ENCODE peak calls at places on chromosomes 13 and 19, in ten cellular contexts. G is Caco-2, J is heart right ventricle, W is activated T-cell treated with anti-CD3 and anti-CD28 coated beads for 1 hour, M is renal cortical epithelial cell, V is T-helper 1 cell, F is KG1, I is fibroblast of lung, L is nephron progenitor cell, O is anterior cingulate cortex. P is an unnamed sample.

GRCh38 chr13:112837371-112838037 is 131.5 kb upstream of the MCF2L start:
- DNase-seq in F (no peak), J (no peak), I (no peak), M (no peak), V (no peak), O (no peak), W (no peak), G (no peak), L (no peak), P (no peak)

GRCh38 chr13:45108716-45109706 is 11.3 kb upstream of the GTF2F2 start:
- DNase-seq in F (no peak), V (no peak), W (no peak), L (peak), I (peak), J (no peak), G (no peak), M (peak), O (no peak), P (no peak)

GRCh38 chr19:16200038-16200775 is 2.5 kb downstream of the AP1M1 start:
- DNase-seq in G (peak), V (no peak), F (no peak), M (peak), J (no peak), W (no peak), O (no peak), I (no peak), L (no peak), P (no peak)

GRCh38 chr13:30002577-30002976 is 152.2 kb upstream of the UBL3 start:
- DNase-seq in M (peak), G (no peak), I (peak), J (no peak), F (no peak), V (no peak), L (no peak), W (no peak), O (no peak), P (peak)

GRCh38 chr19:9580728-9581127 is 3.6 kb downstream of the ZNF121 start:
- DNase-seq in I (no peak), O (no peak), V (no peak), W (no peak), J (no peak), F (no peak), G (no peak), L (no peak), M (no peak), P (no peak)

GRCh38 chr13:75901509-75901908 is 265.4 kb downstream of the LMO7 start:
- DNase-seq in O (no peak), V (no peak), I (no peak), W (no peak), J (no peak), G (no peak), L (no peak), F (no peak), M (no peak), P (no peak)

GRCh38 chr19:400976-401835 is 7.7 kb downstream of the C2CD4C start:
- DNase-seq in J (no peak), M (no peak), O (no peak), F (no peak), V (no peak), G (no peak), L (no peak), W (no peak), I (no peak), P (no peak)

GRCh38 chr19:47423203-47423882 is 4.0 kb upstream of the MEIS3 start:
- DNase-seq in G (no peak), W (no peak), V (no peak), F (no peak), J (no peak), L (no peak), O (no peak), I (no peak), M (no peak), P (no peak)

GRCh38 chr13:112392719-112393118 is 16.6 kb downstream of the SPACA7 start:
- DNase-seq in M (no peak), W (no peak), V (no peak), G (no peak), J (no peak), I (no peak), O (no peak), L (no peak), F (no peak), P (no peak)

GRCh38 chr13:103335226-103335625 is 269.0 kb upstream of the SLC10A2 start:
- DNase-seq in G (no peak), M (no peak), F (no peak), I (no peak), O (no peak), J (no peak), W (no peak), L (no peak), V (no peak), P (no peak)

GRCh38 chr13:102035969-102036368 is 365.9 kb downstream of the FGF14 start:
- DNase-seq in I (no peak), V (no peak), G (no peak), L (no peak), F (no peak), J (no peak), W (no peak), M (peak), O (no peak), P (peak)

GRCh38 chr19:53782698-53783097 is 41.4 kb downstream of the NLRP12 start:
- DNase-seq in V (no peak), W (no peak), J (no peak), L (no peak), O (no peak), F (no peak), I (no peak), G (no peak), M (no peak), P (no peak)

GRCh38 chr19:24127601-24128000 is 40.6 kb downstream of the ZNF254 start:
- DNase-seq in V (no peak), I (no peak), M (no peak), O (no peak), J (no peak), G (no peak), F (no peak), W (no peak), L (no peak), P (peak)

GRCh38 chr13:38670627-38671026 is 16.2 kb upstream of the FREM2 start:
- DNase-seq in O (no peak), J (no peak), F (no peak), V (no peak), M (no peak), G (no peak), L (no peak), I (peak), W (no peak), P (no peak)

GRCh38 chr19:56105090-56105701 is 15.9 kb downstream of the ZNF787 start:
- DNase-seq in I (peak), L (peak), W (peak), J (peak), G (no peak), F (no peak), V (peak), O (peak), M (peak), P (peak)

GRCh38 chr13:106052200-106052767 is 483.2 kb downstream of the EFNB2 start:
- DNase-seq in W (no peak), G (no peak), L (no peak), V (no peak), O (no peak), I (peak), J (no peak), M (no peak), F (no peak), P (no peak)

GRCh38 chr13:41751277-41751676 is 209.6 kb downstream of the VWA8 start:
- DNase-seq in J (no peak), O (no peak), V (no peak), W (no peak), M (no peak), L (no peak), G (no peak), I (peak), F (no peak), P (no peak)

GRCh38 chr19:35029737-35030256 is 473 bp upstream of the SCN1B start:
- DNase-seq in L (no peak), J (no peak), O (no peak), M (no peak), F (no peak), V (no peak), G (no peak), I (no peak), W (no peak), P (no peak)

GRCh38 chr13:26220575-26220974 is 1.5 kb downstream of the RNF6 start:
- DNase-seq in M (peak), F (no peak), J (no peak), W (no peak), I (peak), V (no peak), G (no peak), O (no peak), L (no peak), P (peak)

GRCh38 chr19:342801-343421 is 1.7 kb downstream of the MIER2 start:
- DNase-seq in L (no peak), J (peak), M (peak), O (peak), G (no peak), I (peak), V (no peak), W (no peak), F (peak), P (no peak)

GRCh38 chr13:29750178-29750530 is 100.3 kb downstream of the UBL3 start:
- DNase-seq in F (no peak), G (no peak), L (no peak), V (no peak), M (no peak), W (no peak), O (no peak), J (no peak), I (no peak), P (no peak)

GRCh38 chr19:2507109-2507508 is 31.2 kb downstream of the GADD45B start:
- DNase-seq in V (no peak), G (no peak), O (peak), I (peak), M (peak), F (no peak), J (no peak), W (no peak), L (no peak), P (no peak)

GRCh38 chr19:34994643-34995471 is 5.3 kb upstream of the GRAMD1A start:
- DNase-seq in L (no peak), I (no peak), O (no peak), F (no peak), G (peak), J (no peak), V (no peak), M (no peak), W (no peak), P (peak)

GRCh38 chr13:73901324-73902068 is 232.7 kb downstream of the KLF12 start:
- DNase-seq in L (no peak), G (no peak), W (no peak), M (no peak), O (no peak), J (no peak), I (no peak), V (no peak), F (no peak), P (no peak)

GRCh38 chr19:38649305-38650179 is 2.1 kb downstream of the ACTN4 start:
- DNase-seq in G (no peak), J (peak), O (no peak), I (no peak), M (peak), F (no peak), V (no peak), W (no peak), L (no peak), P (peak)

GRCh38 chr13:77225946-77226345 is 100.9 kb downstream of the MYCBP2 start:
- DNase-seq in F (no peak), O (no peak), I (no peak), W (no peak), V (no peak), J (no peak), M (no peak), L (no peak), G (no peak), P (no peak)

GRCh38 chr13:34164585-34164984 is 346.6 kb downstream of the RFC3 start:
- DNase-seq in G (no peak), J (no peak), O (no peak), F (no peak), M (peak), V (no peak), L (no peak), I (peak), W (no peak), P (no peak)

GRCh38 chr19:2883686-2884439 is 16.7 kb downstream of the ZNF556 start:
- DNase-seq in G (no peak), O (no peak), J (no peak), V (no peak), L (no peak), M (no peak), I (no peak), W (no peak), F (no peak), P (no peak)

GRCh38 chr13:39577833-39578232 is 25.2 kb downstream of the LHFPL6 start:
- DNase-seq in G (no peak), J (no peak), O (no peak), F (no peak), V (no peak), I (no peak), M (peak), L (no peak), W (no peak), P (no peak)

GRCh38 chr19:1455002-1455335 is 5.0 kb downstream of the APC2 start:
- DNase-seq in M (no peak), I (no peak), L (no peak), V (no peak), O (no peak), J (no peak), W (no peak), F (no peak), G (no peak), P (no peak)

GRCh38 chr19:7006305-7006704 is 14.9 kb downstream of the MBD3L2B start:
- DNase-seq in J (no peak), O (no peak), W (no peak), L (no peak), F (no peak), I (no peak), V (no peak), G (peak), M (no peak), P (no peak)

GRCh38 chr13:90594694-90595093 is 752.8 kb upstream of the MIR17HG start:
- DNase-seq in F (no peak), O (no peak), V (no peak), G (no peak), M (peak), I (peak), W (no peak), J (no peak), L (no peak), P (no peak)

GRCh38 chr13:111217661-111218060 is 102.6 kb downstream of the ARHGEF7 start:
- DNase-seq in J (no peak), W (no peak), G (no peak), V (no peak), L (no peak), M (no peak), I (no peak), O (no peak), F (no peak), P (no peak)

GRCh38 chr19:1261863-1262686 is 7.1 kb upstream of the CIRBP start:
- DNase-seq in J (peak), L (no peak), O (peak), M (peak), W (no peak), F (no peak), G (peak), V (peak), I (peak), P (peak)

GRCh38 chr19:4077800-4078683 is 11.3 kb upstream of the ZBTB7A start:
- DNase-seq in O (no peak), J (peak), G (no peak), V (no peak), L (peak), I (no peak), W (peak), M (no peak), F (no peak), P (no peak)

GRCh38 chr19:18543814-18544475 is 572 bp upstream of the FKBP8 start:
- DNase-seq in F (peak), V (peak), O (peak), M (peak), J (peak), W (peak), I (peak), G (peak), L (no peak), P (peak)

GRCh38 chr19:18128044-18128443 is 24.9 kb upstream of the PIK3R2 start:
- DNase-seq in W (no peak), O (no peak), M (no peak), V (no peak), G (no peak), J (no peak), L (no peak), I (no peak), F (no peak), P (no peak)

GRCh38 chr19:38211206-38211605 is 12.8 kb downstream of the DPF1 start:
- DNase-seq in V (no peak), I (no peak), L (peak), M (no peak), F (no peak), J (no peak), W (no peak), G (no peak), O (no peak), P (no peak)

GRCh38 chr13:86446311-86446710 is 647.1 kb upstream of the SLITRK6 start:
- DNase-seq in I (peak), O (no peak), J (no peak), W (no peak), L (peak), V (no peak), M (no peak), F (no peak), G (no peak), P (no peak)

GRCh38 chr19:19661675-19662251 is 1.7 kb downstream of the ATP13A1 start:
- DNase-seq in V (peak), W (no peak), J (no peak), F (no peak), G (no peak), I (no peak), L (no peak), M (no peak), O (no peak), P (no peak)

P was measured in Caki2.